ENCODE peak calls at places on chromosomes 2 and 18, in four cellular contexts. One of them, this sample, is unnamed.

GRCh38 chr2:153197635-153198386 is 280.8 kb downstream of the RPRM start:
- DNase-seq in transverse colon: no peak
- DNase-seq in suprapubic skin: no peak
- DNase-seq in H1: no peak
- DNase-seq in this sample: peak

GRCh38 chr2:239315308-239315707 is 85.5 kb downstream of the HDAC4 start:
- DNase-seq in transverse colon: peak
- DNase-seq in suprapubic skin: no peak
- DNase-seq in H1: no peak
- DNase-seq in this sample: no peak

GRCh38 chr2:19664651-19665050 is 237.1 kb downstream of the TTC32 start:
- DNase-seq in transverse colon: no peak
- DNase-seq in suprapubic skin: no peak
- DNase-seq in H1: no peak
- DNase-seq in this sample: no peak

GRCh38 chr2:126175222-126175621 is 480.7 kb upstream of the GYPC start:
- DNase-seq in transverse colon: no peak
- DNase-seq in suprapubic skin: no peak
- DNase-seq in H1: no peak
- DNase-seq in this sample: no peak

GRCh38 chr2:169034256-169034655 is 3.1 kb upstream of the ABCB11 start:
- DNase-seq in transverse colon: peak
- DNase-seq in suprapubic skin: no peak
- DNase-seq in H1: no peak
- DNase-seq in this sample: no peak

GRCh38 chr2:74457549-74458131 is 598 bp upstream of the WBP1 start:
- DNase-seq in transverse colon: peak
- DNase-seq in suprapubic skin: peak
- DNase-seq in H1: no peak
- DNase-seq in this sample: peak

GRCh38 chr2:42895134-42895795 is 102.9 kb upstream of the HAAO start:
- DNase-seq in transverse colon: no peak
- DNase-seq in suprapubic skin: no peak
- DNase-seq in H1: no peak
- DNase-seq in this sample: no peak

GRCh38 chr2:66445076-66445724 is 10.3 kb downstream of the MEIS1 start:
- DNase-seq in transverse colon: no peak
- DNase-seq in suprapubic skin: no peak
- DNase-seq in H1: no peak
- DNase-seq in this sample: no peak

GRCh38 chr2:159225025-159226016 is 61.2 kb downstream of the WDSUB1 start:
- DNase-seq in transverse colon: no peak
- DNase-seq in suprapubic skin: no peak
- DNase-seq in H1: no peak
- DNase-seq in this sample: no peak

GRCh38 chr2:50401772-50402653 is 629.9 kb downstream of the NRXN1 start:
- DNase-seq in transverse colon: peak
- DNase-seq in suprapubic skin: no peak
- DNase-seq in H1: peak
- DNase-seq in this sample: peak
- TF ChIP-seq CTCF in transverse colon: peak
- TF ChIP-seq CTCF in suprapubic skin: peak
- TF ChIP-seq CTCF in H1: peak
- TF ChIP-seq CTCF in this sample: no peak

DNA sequence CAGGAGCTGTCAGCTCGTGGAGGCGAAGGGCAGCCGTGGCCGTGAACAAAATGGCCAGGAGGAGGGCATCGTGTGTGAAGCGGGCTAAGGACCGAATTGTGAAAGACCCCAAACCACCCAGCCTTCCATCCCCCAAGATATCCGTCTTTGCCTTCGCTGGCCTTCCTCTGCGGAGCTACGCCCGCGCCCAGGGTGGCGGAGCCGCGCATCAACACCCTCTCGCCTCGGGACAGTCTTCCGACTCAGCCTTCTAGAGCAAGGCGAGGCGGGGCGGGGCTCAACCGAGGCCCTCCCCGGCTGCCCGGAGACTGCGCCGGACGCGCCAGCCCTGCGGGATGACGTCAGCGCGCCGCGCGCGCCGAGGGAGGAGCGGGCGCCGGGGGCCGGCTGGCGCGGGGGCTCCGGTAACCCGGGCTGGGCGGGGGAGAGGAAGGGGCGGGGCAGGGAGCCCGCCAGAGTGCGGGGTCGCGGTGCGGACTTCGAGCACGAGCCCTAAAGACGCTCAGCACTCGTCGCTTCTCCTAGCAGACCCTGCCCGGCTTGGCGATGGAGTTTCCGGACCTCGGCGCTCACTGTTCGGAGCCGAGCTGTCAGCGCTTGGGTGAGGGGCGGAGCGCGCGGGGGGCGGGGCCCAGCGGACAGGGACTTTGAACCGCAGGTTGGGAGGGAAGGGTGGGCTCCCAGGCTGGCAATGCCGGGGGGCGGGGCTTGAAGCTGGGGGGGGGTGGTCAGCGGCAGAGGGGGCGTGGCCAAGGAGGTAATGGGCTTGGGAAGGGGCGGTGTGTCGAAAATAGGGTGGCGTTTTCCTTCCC is at the start of gene ZFAND2B:
- DNase-seq in transverse colon: peak
- DNase-seq in suprapubic skin: peak
- DNase-seq in H1: peak
- DNase-seq in this sample: peak
- TF ChIP-seq POLR2A in transverse colon: peak
- TF ChIP-seq POLR2A in suprapubic skin: no peak
- TF ChIP-seq POLR2A in H1: peak
- TF ChIP-seq POLR2A in this sample: no peak

GRCh38 chr2:233457356-233457755 is 103.1 kb downstream of the DGKD start:
- DNase-seq in transverse colon: no peak
- DNase-seq in suprapubic skin: no peak
- DNase-seq in H1: no peak
- DNase-seq in this sample: no peak

GRCh38 chr2:233459426-233459825 is 105.1 kb downstream of the DGKD start:
- DNase-seq in transverse colon: no peak
- DNase-seq in suprapubic skin: no peak
- DNase-seq in H1: no peak
- DNase-seq in this sample: no peak

GRCh38 chr2:233458826-233459225 is 104.5 kb downstream of the DGKD start:
- DNase-seq in transverse colon: no peak
- DNase-seq in suprapubic skin: no peak
- DNase-seq in H1: no peak
- DNase-seq in this sample: no peak

GRCh38 chr2:233456934-233457333 is 102.6 kb downstream of the DGKD start:
- DNase-seq in transverse colon: no peak
- DNase-seq in suprapubic skin: no peak
- DNase-seq in H1: no peak
- DNase-seq in this sample: no peak

DNA sequence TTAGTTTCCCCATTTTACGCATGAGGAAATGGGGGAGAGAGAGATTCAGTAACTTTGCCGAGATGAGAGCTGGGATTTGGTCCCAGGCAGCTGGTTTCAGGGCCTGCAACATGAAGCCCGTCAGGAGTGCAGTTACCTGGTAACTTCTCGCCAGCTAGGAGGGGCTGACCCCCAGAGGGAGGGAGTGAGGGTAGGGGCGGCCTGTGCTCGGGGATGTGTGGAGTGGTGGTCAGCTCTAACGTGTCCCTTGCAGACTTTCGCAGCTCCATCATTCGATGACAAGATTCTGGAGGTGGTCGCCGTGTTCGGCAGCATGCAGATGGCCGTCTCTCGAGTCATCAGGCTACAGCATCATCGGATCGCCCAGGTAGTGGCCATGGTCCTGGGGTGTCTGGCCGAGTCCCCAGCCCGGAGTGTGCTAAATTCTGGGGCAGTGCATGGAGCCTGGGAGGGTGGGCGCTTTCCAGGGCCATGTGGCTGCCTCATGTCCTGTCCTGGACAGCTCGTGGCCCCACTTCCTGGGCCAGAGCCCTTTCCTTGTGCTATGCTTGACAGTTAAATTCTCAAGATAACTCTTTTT is 103.8 kb downstream of the DGKD start:
- DNase-seq in transverse colon: no peak
- DNase-seq in suprapubic skin: no peak
- DNase-seq in H1: no peak
- DNase-seq in this sample: no peak
- H3K4me3 ChIP-seq in transverse colon: no peak
- H3K4me3 ChIP-seq in suprapubic skin: no peak
- H3K4me3 ChIP-seq in H1: no peak
- H3K4me3 ChIP-seq in this sample: no peak

GRCh38 chr2:96771792-96772618 is 11.3 kb downstream of the CNNM4 start:
- DNase-seq in transverse colon: peak
- DNase-seq in suprapubic skin: no peak
- DNase-seq in H1: no peak
- DNase-seq in this sample: peak
- TF ChIP-seq CTCF in transverse colon: peak
- TF ChIP-seq CTCF in suprapubic skin: peak
- TF ChIP-seq CTCF in H1: no peak
- TF ChIP-seq CTCF in this sample: no peak

GRCh38 chr2:176138526-176139169 is 9.1 kb downstream of the HOXD8 start:
- DNase-seq in transverse colon: no peak
- DNase-seq in suprapubic skin: peak
- DNase-seq in H1: no peak
- DNase-seq in this sample: peak
- TF ChIP-seq POLR2A in transverse colon: no peak
- TF ChIP-seq POLR2A in suprapubic skin: no peak
- TF ChIP-seq POLR2A in H1: no peak
- TF ChIP-seq POLR2A in this sample: no peak

GRCh38 chr18:62718268-62718800 is 3.0 kb downstream of the PHLPP1 start:
- DNase-seq in transverse colon: no peak
- DNase-seq in suprapubic skin: no peak
- DNase-seq in H1: no peak
- DNase-seq in this sample: no peak
- H3K4me3 ChIP-seq in transverse colon: peak
- H3K4me3 ChIP-seq in suprapubic skin: peak
- H3K4me3 ChIP-seq in H1: peak
- H3K4me3 ChIP-seq in this sample: no peak

DNA sequence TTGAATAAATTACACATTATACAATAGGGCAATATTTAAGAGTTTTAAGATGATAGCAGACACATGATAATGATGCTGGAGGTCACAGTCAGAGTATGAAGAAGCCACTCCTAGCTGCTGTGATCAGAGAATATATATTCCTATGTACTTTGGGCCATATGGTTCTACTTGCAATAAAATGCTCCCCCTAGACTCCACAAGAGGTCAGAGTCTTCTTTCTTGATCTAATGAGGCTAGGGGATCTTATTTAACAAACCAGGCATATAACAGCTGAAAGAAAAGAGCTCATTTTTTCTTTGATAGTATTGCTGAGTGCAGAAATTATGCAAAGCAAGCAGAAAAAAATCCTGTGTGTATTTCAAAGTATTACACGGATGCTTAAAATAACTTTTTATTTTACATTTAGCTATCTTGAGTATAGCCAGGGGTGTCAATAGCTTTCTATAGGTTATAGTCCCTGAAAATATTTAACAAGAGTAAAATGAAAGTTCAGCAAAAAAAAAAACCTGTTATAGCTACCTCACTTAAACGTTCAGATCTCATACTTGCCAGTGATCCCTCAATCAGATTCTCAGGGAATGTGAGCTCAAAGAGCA is 748.7 kb upstream of the CHAC2 start:
- DNase-seq in transverse colon: no peak
- DNase-seq in suprapubic skin: no peak
- DNase-seq in H1: no peak
- DNase-seq in this sample: no peak
- TF ChIP-seq CTCF in transverse colon: no peak
- TF ChIP-seq CTCF in suprapubic skin: no peak
- TF ChIP-seq CTCF in H1: no peak
- TF ChIP-seq CTCF in this sample: no peak

DNA sequence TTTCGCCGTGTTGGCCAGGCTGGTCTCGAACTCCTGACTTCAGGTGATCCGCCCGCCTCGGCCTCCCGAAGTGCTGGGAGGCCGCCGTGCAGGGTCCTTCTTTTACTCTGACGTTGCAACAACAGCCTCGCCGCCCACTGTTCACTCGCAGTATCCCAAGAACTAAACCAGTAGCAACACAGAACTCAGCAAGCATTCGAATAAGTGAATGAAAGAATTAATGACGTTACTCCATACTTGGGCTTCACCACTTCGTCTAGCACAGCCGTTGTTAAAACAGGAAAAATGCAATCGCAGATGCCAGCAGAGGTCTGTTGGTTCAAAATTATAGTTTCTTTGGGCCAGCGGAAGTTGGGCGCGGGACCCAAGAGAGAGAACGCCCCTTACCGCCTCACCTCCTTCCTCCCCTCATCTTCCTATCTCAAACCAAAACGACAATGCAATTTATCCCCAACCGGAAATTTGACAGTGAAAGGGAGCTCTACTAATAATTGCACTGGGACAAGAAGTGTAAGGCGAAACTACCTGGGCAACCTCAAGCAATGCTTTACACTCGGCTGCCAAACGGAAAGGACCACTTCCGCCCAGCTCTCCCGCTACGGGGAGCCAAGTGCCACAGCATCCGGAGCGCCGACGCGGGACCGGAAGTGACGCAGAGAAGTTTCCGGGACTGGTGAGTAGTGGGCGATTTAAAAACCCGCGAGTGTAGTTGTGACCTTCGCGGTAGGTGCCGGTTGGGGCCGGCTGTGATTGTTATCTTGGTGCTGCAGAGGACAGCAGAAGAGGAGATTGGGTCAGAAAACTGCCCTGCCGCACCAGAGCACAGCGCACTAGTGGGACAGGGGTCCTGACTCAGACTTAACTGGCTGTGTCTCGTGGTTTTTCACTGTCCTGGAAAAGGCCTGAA is at the start of the genes NIF3L1 and PPIL3:
- DNase-seq in transverse colon: peak
- DNase-seq in suprapubic skin: peak
- DNase-seq in H1: peak
- DNase-seq in this sample: peak
- TF ChIP-seq POLR2A in transverse colon: peak
- TF ChIP-seq POLR2A in suprapubic skin: peak
- TF ChIP-seq POLR2A in H1: peak
- TF ChIP-seq POLR2A in this sample: no peak

This sample was measured in lower leg skin.